ENCODE peak calls at places on chromosomes 5 and 9, in eight cellular contexts. One of them, this sample, is unnamed.

GRCh38 chr9:124743686-124744348 is 27.3 kb downstream of the NR6A1 start:
- DNase-seq in immature natural killer cell: no peak
- DNase-seq in NCI-H345: no peak
- DNase-seq in ovary: no peak
- DNase-seq in kidney epithelial cell: peak
- DNase-seq in neural crest cell: no peak
- DNase-seq in Calu3: no peak
- DNase-seq in LHCN-M2: no peak
- DNase-seq in this sample: no peak

GRCh38 chr9:114761515-114761914 is 44.3 kb downstream of the TNFSF15 start:
- DNase-seq in neural crest cell: no peak
- DNase-seq in immature natural killer cell: no peak
- DNase-seq in kidney epithelial cell: no peak
- DNase-seq in LHCN-M2: no peak
- DNase-seq in ovary: no peak
- DNase-seq in NCI-H345: no peak
- DNase-seq in Calu3: no peak
- DNase-seq in this sample: no peak

GRCh38 chr9:76458903-76459690 is at the start of gene GCNT1:
- DNase-seq in neural crest cell: peak
- DNase-seq in ovary: peak
- DNase-seq in NCI-H345: peak
- DNase-seq in LHCN-M2: peak
- DNase-seq in kidney epithelial cell: no peak
- DNase-seq in immature natural killer cell: peak
- DNase-seq in Calu3: peak
- DNase-seq in this sample: peak

GRCh38 chr5:33848554-33848953 is 43.2 kb downstream of the ADAMTS12 start:
- DNase-seq in immature natural killer cell: no peak
- DNase-seq in kidney epithelial cell: no peak
- DNase-seq in neural crest cell: no peak
- DNase-seq in NCI-H345: no peak
- DNase-seq in LHCN-M2: no peak
- DNase-seq in Calu3: no peak
- DNase-seq in ovary: no peak
- DNase-seq in this sample: no peak

GRCh38 chr5:66344544-66344943 is 200.4 kb downstream of the SREK1 start:
- DNase-seq in neural crest cell: no peak
- DNase-seq in ovary: no peak
- DNase-seq in immature natural killer cell: no peak
- DNase-seq in LHCN-M2: no peak
- DNase-seq in Calu3: no peak
- DNase-seq in kidney epithelial cell: no peak
- DNase-seq in NCI-H345: no peak
- DNase-seq in this sample: no peak

GRCh38 chr5:72178910-72179815 is 71.9 kb downstream of the MAP1B start:
- DNase-seq in ovary: peak
- DNase-seq in kidney epithelial cell: no peak
- DNase-seq in LHCN-M2: peak
- DNase-seq in NCI-H345: no peak
- DNase-seq in neural crest cell: peak
- DNase-seq in immature natural killer cell: no peak
- DNase-seq in Calu3: peak
- DNase-seq in this sample: peak

GRCh38 chr9:92325991-92326500 is 293 bp downstream of the CENPP start:
- DNase-seq in kidney epithelial cell: no peak
- DNase-seq in immature natural killer cell: no peak
- DNase-seq in Calu3: no peak
- DNase-seq in neural crest cell: no peak
- DNase-seq in NCI-H345: no peak
- DNase-seq in ovary: no peak
- DNase-seq in LHCN-M2: no peak
- DNase-seq in this sample: no peak

GRCh38 chr5:178399723-178400115 is 167.1 kb upstream of the PHYKPL start:
- DNase-seq in LHCN-M2: no peak
- DNase-seq in ovary: no peak
- DNase-seq in NCI-H345: no peak
- DNase-seq in kidney epithelial cell: no peak
- DNase-seq in immature natural killer cell: no peak
- DNase-seq in Calu3: no peak
- DNase-seq in neural crest cell: no peak
- DNase-seq in this sample: no peak

GRCh38 chr9:92328225-92328624 is 2.5 kb downstream of the CENPP start:
- DNase-seq in neural crest cell: no peak
- DNase-seq in Calu3: peak
- DNase-seq in immature natural killer cell: no peak
- DNase-seq in LHCN-M2: peak
- DNase-seq in kidney epithelial cell: no peak
- DNase-seq in ovary: no peak
- DNase-seq in NCI-H345: no peak
- DNase-seq in this sample: peak

GRCh38 chr5:52579391-52579790 is 208.3 kb upstream of the ITGA1 start:
- DNase-seq in neural crest cell: no peak
- DNase-seq in kidney epithelial cell: no peak
- DNase-seq in LHCN-M2: no peak
- DNase-seq in ovary: no peak
- DNase-seq in NCI-H345: peak
- DNase-seq in immature natural killer cell: no peak
- DNase-seq in Calu3: peak
- DNase-seq in this sample: no peak

GRCh38 chr9:123591283-123591682 is 235.3 kb downstream of the CRB2 start:
- DNase-seq in LHCN-M2: no peak
- DNase-seq in immature natural killer cell: no peak
- DNase-seq in neural crest cell: no peak
- DNase-seq in NCI-H345: no peak
- DNase-seq in ovary: no peak
- DNase-seq in kidney epithelial cell: no peak
- DNase-seq in Calu3: no peak
- DNase-seq in this sample: no peak

GRCh38 chr9:136527721-136528710 is 17.8 kb downstream of the NOTCH1 start:
- DNase-seq in NCI-H345: peak
- DNase-seq in neural crest cell: no peak
- DNase-seq in Calu3: no peak
- DNase-seq in kidney epithelial cell: no peak
- DNase-seq in LHCN-M2: no peak
- DNase-seq in immature natural killer cell: peak
- DNase-seq in ovary: no peak
- DNase-seq in this sample: no peak

GRCh38 chr5:145739824-145740223 is 95.3 kb downstream of the PRELID2 start:
- DNase-seq in Calu3: no peak
- DNase-seq in LHCN-M2: no peak
- DNase-seq in NCI-H345: no peak
- DNase-seq in neural crest cell: no peak
- DNase-seq in kidney epithelial cell: no peak
- DNase-seq in ovary: no peak
- DNase-seq in immature natural killer cell: no peak
- DNase-seq in this sample: no peak

GRCh38 chr9:137454145-137454505 is 5.0 kb downstream of the NSMF start:
- DNase-seq in NCI-H345: no peak
- DNase-seq in LHCN-M2: no peak
- DNase-seq in Calu3: no peak
- DNase-seq in kidney epithelial cell: no peak
- DNase-seq in ovary: peak
- DNase-seq in neural crest cell: peak
- DNase-seq in immature natural killer cell: no peak
- DNase-seq in this sample: no peak

GRCh38 chr9:88814521-88815101 is 176.7 kb upstream of the S1PR3 start:
- DNase-seq in kidney epithelial cell: no peak
- DNase-seq in ovary: no peak
- DNase-seq in Calu3: no peak
- DNase-seq in NCI-H345: no peak
- DNase-seq in LHCN-M2: peak
- DNase-seq in immature natural killer cell: no peak
- DNase-seq in neural crest cell: no peak
- DNase-seq in this sample: no peak

GRCh38 chr5:72517961-72518690 is 10.9 kb upstream of the ZNF366 start:
- DNase-seq in LHCN-M2: peak
- DNase-seq in Calu3: no peak
- DNase-seq in ovary: no peak
- DNase-seq in immature natural killer cell: no peak
- DNase-seq in kidney epithelial cell: no peak
- DNase-seq in neural crest cell: peak
- DNase-seq in NCI-H345: no peak
- DNase-seq in this sample: no peak

GRCh38 chr5:43661102-43661501 is 58.1 kb downstream of the NNT start:
- DNase-seq in immature natural killer cell: no peak
- DNase-seq in LHCN-M2: peak
- DNase-seq in neural crest cell: peak
- DNase-seq in ovary: peak
- DNase-seq in kidney epithelial cell: no peak
- DNase-seq in Calu3: peak
- DNase-seq in NCI-H345: peak
- DNase-seq in this sample: peak

GRCh38 chr5:1468629-1469527 is 23.6 kb upstream of the SLC6A3 start:
- DNase-seq in LHCN-M2: no peak
- DNase-seq in ovary: no peak
- DNase-seq in kidney epithelial cell: no peak
- DNase-seq in NCI-H345: no peak
- DNase-seq in neural crest cell: no peak
- DNase-seq in immature natural killer cell: no peak
- DNase-seq in Calu3: no peak
- DNase-seq in this sample: no peak

GRCh38 chr5:64680289-64680688 is 10.0 kb upstream of the SHISAL2B start:
- DNase-seq in NCI-H345: no peak
- DNase-seq in immature natural killer cell: no peak
- DNase-seq in LHCN-M2: peak
- DNase-seq in Calu3: no peak
- DNase-seq in neural crest cell: no peak
- DNase-seq in kidney epithelial cell: no peak
- DNase-seq in ovary: no peak
- DNase-seq in this sample: peak

GRCh38 chr9:127129718-127130085 is 7.3 kb upstream of the ANGPTL2 start:
- DNase-seq in Calu3: no peak
- DNase-seq in kidney epithelial cell: no peak
- DNase-seq in NCI-H345: no peak
- DNase-seq in immature natural killer cell: no peak
- DNase-seq in neural crest cell: no peak
- DNase-seq in LHCN-M2: no peak
- DNase-seq in ovary: peak
- DNase-seq in this sample: peak

GRCh38 chr9:127875306-127875966 is 2.0 kb downstream of the AK1 start:
- DNase-seq in NCI-H345: no peak
- DNase-seq in neural crest cell: no peak
- DNase-seq in LHCN-M2: peak
- DNase-seq in immature natural killer cell: no peak
- DNase-seq in ovary: peak
- DNase-seq in Calu3: no peak
- DNase-seq in kidney epithelial cell: no peak
- DNase-seq in this sample: no peak

GRCh38 chr5:180776376-180776775 is 26.2 kb downstream of the MGAT1 start:
- DNase-seq in NCI-H345: no peak
- DNase-seq in Calu3: no peak
- DNase-seq in ovary: no peak
- DNase-seq in kidney epithelial cell: no peak
- DNase-seq in LHCN-M2: no peak
- DNase-seq in immature natural killer cell: no peak
- DNase-seq in neural crest cell: no peak
- DNase-seq in this sample: no peak

GRCh38 chr9:134894136-134894860 is 13.7 kb downstream of the FCN2 start:
- DNase-seq in ovary: no peak
- DNase-seq in LHCN-M2: no peak
- DNase-seq in Calu3: no peak
- DNase-seq in NCI-H345: no peak
- DNase-seq in kidney epithelial cell: no peak
- DNase-seq in neural crest cell: no peak
- DNase-seq in immature natural killer cell: no peak
- DNase-seq in this sample: no peak

This sample was measured in MCF 10A.